ENCODE peak calls at places on chromosomes 2 and 18, in six cellular contexts. One of them, this sample, is unnamed.

GRCh38 chr2:11837875-11838734 is 91.7 kb downstream of the LPIN1 start:
- DNase-seq in HCT116: no peak
- DNase-seq in sigmoid colon: no peak
- DNase-seq in cardiac muscle cell: no peak
- DNase-seq in IMR-90: no peak
- DNase-seq in body of pancreas: no peak
- DNase-seq in this sample: no peak

GRCh38 chr2:117775820-117776219 is 38.7 kb upstream of the DDX18 start:
- DNase-seq in sigmoid colon: no peak
- DNase-seq in IMR-90: no peak
- DNase-seq in body of pancreas: no peak
- DNase-seq in HCT116: no peak
- DNase-seq in cardiac muscle cell: no peak
- DNase-seq in this sample: no peak

GRCh38 chr18:37845498-37845897 is 279.9 kb upstream of the CELF4 start:
- DNase-seq in IMR-90: no peak
- DNase-seq in HCT116: no peak
- DNase-seq in cardiac muscle cell: no peak
- DNase-seq in body of pancreas: no peak
- DNase-seq in sigmoid colon: no peak
- DNase-seq in this sample: no peak

GRCh38 chr18:13447621-13448020 is 229.1 kb downstream of the LDLRAD4 start:
- DNase-seq in HCT116: no peak
- DNase-seq in sigmoid colon: no peak
- DNase-seq in IMR-90: peak; percentile 48
- DNase-seq in body of pancreas: peak; percentile 25
- DNase-seq in cardiac muscle cell: no peak
- DNase-seq in this sample: no peak

GRCh38 chr2:32135409-32135808 is 30.3 kb upstream of the SLC30A6 start:
- DNase-seq in IMR-90: peak; percentile 80
- DNase-seq in body of pancreas: peak; percentile 21
- DNase-seq in cardiac muscle cell: peak; percentile 0
- DNase-seq in HCT116: peak; percentile 79
- DNase-seq in sigmoid colon: no peak
- DNase-seq in this sample: no peak

GRCh38 chr2:107553534-107553933 is 273.2 kb upstream of the RGPD4 start:
- DNase-seq in body of pancreas: no peak
- DNase-seq in IMR-90: no peak
- DNase-seq in HCT116: no peak
- DNase-seq in cardiac muscle cell: no peak
- DNase-seq in sigmoid colon: no peak
- DNase-seq in this sample: no peak

GRCh38 chr2:50952596-50952995 is 79.3 kb downstream of the NRXN1 start:
- DNase-seq in body of pancreas: no peak
- DNase-seq in sigmoid colon: no peak
- DNase-seq in IMR-90: peak; percentile 67
- DNase-seq in HCT116: peak; percentile 16
- DNase-seq in cardiac muscle cell: no peak
- DNase-seq in this sample: no peak

GRCh38 chr2:557635-558301 is 119.4 kb downstream of the TMEM18 start:
- DNase-seq in HCT116: no peak
- DNase-seq in IMR-90: no peak
- DNase-seq in sigmoid colon: no peak
- DNase-seq in body of pancreas: peak; percentile 13
- DNase-seq in cardiac muscle cell: no peak
- DNase-seq in this sample: no peak

GRCh38 chr2:206354129-206354528 is 79.7 kb downstream of the ZDBF2 start:
- DNase-seq in body of pancreas: no peak
- DNase-seq in IMR-90: no peak
- DNase-seq in HCT116: no peak
- DNase-seq in sigmoid colon: no peak
- DNase-seq in cardiac muscle cell: no peak
- DNase-seq in this sample: no peak

GRCh38 chr18:48048251-48048650 is 117.8 kb upstream of the SMAD2 start:
- DNase-seq in body of pancreas: no peak
- DNase-seq in HCT116: no peak
- DNase-seq in IMR-90: no peak
- DNase-seq in sigmoid colon: no peak
- DNase-seq in cardiac muscle cell: no peak
- DNase-seq in this sample: no peak

GRCh38 chr18:10127721-10128120 is 213.9 kb downstream of the VAPA start:
- DNase-seq in IMR-90: no peak
- DNase-seq in sigmoid colon: no peak
- DNase-seq in body of pancreas: no peak
- DNase-seq in cardiac muscle cell: no peak
- DNase-seq in HCT116: no peak
- DNase-seq in this sample: no peak

GRCh38 chr2:62407401-62407800 is 98.6 kb downstream of the TMEM17 start:
- DNase-seq in body of pancreas: no peak
- DNase-seq in sigmoid colon: no peak
- DNase-seq in HCT116: no peak
- DNase-seq in IMR-90: no peak
- DNase-seq in cardiac muscle cell: no peak
- DNase-seq in this sample: no peak

GRCh38 chr2:211351998-211352397 is 795.6 kb downstream of the CPS1 start:
- DNase-seq in HCT116: no peak
- DNase-seq in sigmoid colon: no peak
- DNase-seq in cardiac muscle cell: no peak
- DNase-seq in IMR-90: no peak
- DNase-seq in body of pancreas: peak; percentile 6
- DNase-seq in this sample: no peak

GRCh38 chr2:10519067-10519740 is 71.1 kb upstream of the ODC1 start:
- DNase-seq in cardiac muscle cell: no peak
- DNase-seq in HCT116: no peak
- DNase-seq in body of pancreas: no peak
- DNase-seq in IMR-90: no peak
- DNase-seq in sigmoid colon: peak; percentile 46
- DNase-seq in this sample: no peak

GRCh38 chr2:241412144-241412543 is 56.1 kb downstream of the FARP2 start:
- DNase-seq in HCT116: peak; percentile 16
- DNase-seq in sigmoid colon: no peak
- DNase-seq in IMR-90: peak; percentile 97
- DNase-seq in body of pancreas: no peak
- DNase-seq in cardiac muscle cell: no peak
- DNase-seq in this sample: peak; percentile 12

GRCh38 chr2:9844581-9844980 is 1.3 kb downstream of the TAF1B start:
- DNase-seq in HCT116: no peak
- DNase-seq in cardiac muscle cell: no peak
- DNase-seq in body of pancreas: no peak
- DNase-seq in IMR-90: peak; percentile 38
- DNase-seq in sigmoid colon: no peak
- DNase-seq in this sample: no peak

GRCh38 chr2:204869142-204869823 is 324.0 kb downstream of the PARD3B start:
- DNase-seq in body of pancreas: no peak
- DNase-seq in cardiac muscle cell: no peak
- DNase-seq in IMR-90: peak; percentile 31
- DNase-seq in HCT116: no peak
- DNase-seq in sigmoid colon: no peak
- DNase-seq in this sample: no peak

GRCh38 chr2:236657215-236657614 is 87.6 kb downstream of the ACKR3 start:
- DNase-seq in body of pancreas: no peak
- DNase-seq in HCT116: no peak
- DNase-seq in IMR-90: no peak
- DNase-seq in cardiac muscle cell: no peak
- DNase-seq in sigmoid colon: no peak
- DNase-seq in this sample: no peak

GRCh38 chr2:56128235-56128634 is 55.6 kb upstream of the CCDC85A start:
- DNase-seq in IMR-90: no peak
- DNase-seq in body of pancreas: no peak
- DNase-seq in cardiac muscle cell: no peak
- DNase-seq in sigmoid colon: no peak
- DNase-seq in HCT116: no peak
- DNase-seq in this sample: no peak

GRCh38 chr2:47639469-47639868 is 143.5 kb upstream of the MSH6 start:
- DNase-seq in cardiac muscle cell: no peak
- DNase-seq in sigmoid colon: no peak
- DNase-seq in HCT116: no peak
- DNase-seq in IMR-90: no peak
- DNase-seq in body of pancreas: no peak
- DNase-seq in this sample: no peak

GRCh38 chr2:8679827-8680731 is 1.8 kb upstream of the ID2 start:
- DNase-seq in body of pancreas: peak; percentile 90
- DNase-seq in IMR-90: peak; percentile 43
- DNase-seq in cardiac muscle cell: peak; percentile 56
- DNase-seq in HCT116: peak; percentile 88
- DNase-seq in sigmoid colon: peak; percentile 77
- DNase-seq in this sample: peak; percentile 51

GRCh38 chr2:20173496-20174402 is 51.2 kb downstream of the SDC1 start:
- DNase-seq in sigmoid colon: no peak
- DNase-seq in cardiac muscle cell: no peak
- DNase-seq in IMR-90: no peak
- DNase-seq in body of pancreas: no peak
- DNase-seq in HCT116: no peak
- DNase-seq in this sample: no peak

GRCh38 chr2:53040536-53041229 is 726.9 kb upstream of the CHAC2 start:
- DNase-seq in body of pancreas: no peak
- DNase-seq in HCT116: no peak
- DNase-seq in IMR-90: peak; percentile 31
- DNase-seq in sigmoid colon: no peak
- DNase-seq in cardiac muscle cell: no peak
- DNase-seq in this sample: no peak

GRCh38 chr2:233473878-233474277 is 92.7 kb downstream of the USP40 start:
- DNase-seq in body of pancreas: no peak
- DNase-seq in cardiac muscle cell: no peak
- DNase-seq in sigmoid colon: no peak
- DNase-seq in IMR-90: no peak
- DNase-seq in HCT116: no peak
- DNase-seq in this sample: no peak

GRCh38 chr2:134431837-134432437 is 178.1 kb downstream of the MGAT5 start:
- DNase-seq in HCT116: no peak
- DNase-seq in cardiac muscle cell: no peak
- DNase-seq in IMR-90: peak; percentile 65
- DNase-seq in body of pancreas: no peak
- DNase-seq in sigmoid colon: no peak
- DNase-seq in this sample: no peak

GRCh38 chr2:85032621-85033020 is 61.7 kb downstream of the KCMF1 start:
- DNase-seq in IMR-90: peak; percentile 27
- DNase-seq in cardiac muscle cell: no peak
- DNase-seq in sigmoid colon: no peak
- DNase-seq in HCT116: no peak
- DNase-seq in body of pancreas: no peak
- DNase-seq in this sample: no peak

GRCh38 chr2:148974126-148974525 is 64.4 kb upstream of the LYPD6B start:
- DNase-seq in sigmoid colon: no peak
- DNase-seq in HCT116: no peak
- DNase-seq in body of pancreas: no peak
- DNase-seq in cardiac muscle cell: no peak
- DNase-seq in IMR-90: no peak
- DNase-seq in this sample: no peak

GRCh38 chr2:31386172-31386571 is 28.4 kb downstream of the XDH start:
- DNase-seq in sigmoid colon: no peak
- DNase-seq in body of pancreas: no peak
- DNase-seq in cardiac muscle cell: no peak
- DNase-seq in IMR-90: no peak
- DNase-seq in HCT116: no peak
- DNase-seq in this sample: no peak

GRCh38 chr2:69099541-69099940 is 86.6 kb downstream of the ANTXR1 start:
- DNase-seq in IMR-90: peak; percentile 79
- DNase-seq in cardiac muscle cell: no peak
- DNase-seq in body of pancreas: no peak
- DNase-seq in HCT116: no peak
- DNase-seq in sigmoid colon: no peak
- DNase-seq in this sample: no peak

GRCh38 chr2:198304859-198305258 is 500.5 kb downstream of the PLCL1 start:
- DNase-seq in sigmoid colon: no peak
- DNase-seq in HCT116: no peak
- DNase-seq in cardiac muscle cell: no peak
- DNase-seq in body of pancreas: no peak
- DNase-seq in IMR-90: no peak
- DNase-seq in this sample: no peak
- TF ChIP-seq CTCF in sigmoid colon: no peak
- TF ChIP-seq CTCF in HCT116: no peak
- TF ChIP-seq CTCF in cardiac muscle cell: no peak
- TF ChIP-seq CTCF in body of pancreas: no peak
- TF ChIP-seq CTCF in IMR-90: no peak
- TF ChIP-seq CTCF in this sample: no peak

GRCh38 chr2:74081030-74081429 is 66.7 kb downstream of the BOLA3 start:
- DNase-seq in IMR-90: peak; percentile 37
- DNase-seq in body of pancreas: no peak
- DNase-seq in HCT116: no peak
- DNase-seq in cardiac muscle cell: no peak
- DNase-seq in sigmoid colon: no peak
- DNase-seq in this sample: no peak

GRCh38 chr2:74077636-74078035 is 70.1 kb downstream of the BOLA3 start:
- DNase-seq in body of pancreas: no peak
- DNase-seq in IMR-90: no peak
- DNase-seq in cardiac muscle cell: peak; percentile 46
- DNase-seq in sigmoid colon: no peak
- DNase-seq in HCT116: no peak
- DNase-seq in this sample: no peak

GRCh38 chr2:74079522-74080341 is 68.0 kb downstream of the BOLA3 start:
- DNase-seq in cardiac muscle cell: no peak
- DNase-seq in HCT116: no peak
- DNase-seq in sigmoid colon: no peak
- DNase-seq in IMR-90: peak; percentile 49
- DNase-seq in body of pancreas: no peak
- DNase-seq in this sample: no peak

GRCh38 chr2:74080346-74080745 is 67.4 kb downstream of the BOLA3 start:
- DNase-seq in cardiac muscle cell: no peak
- DNase-seq in IMR-90: no peak
- DNase-seq in body of pancreas: no peak
- DNase-seq in sigmoid colon: no peak
- DNase-seq in HCT116: no peak
- DNase-seq in this sample: no peak

GRCh38 chr2:74078467-74078866 is 69.2 kb downstream of the BOLA3 start:
- DNase-seq in sigmoid colon: no peak
- DNase-seq in IMR-90: no peak
- DNase-seq in HCT116: no peak
- DNase-seq in body of pancreas: no peak
- DNase-seq in cardiac muscle cell: no peak
- DNase-seq in this sample: no peak
- H3K9me3 ChIP-seq in sigmoid colon: no peaks in the 10 kb centered on the region
- H3K9me3 ChIP-seq in IMR-90: no peaks in the 10 kb centered on the region
- H3K9me3 ChIP-seq in HCT116: no peaks in the 10 kb centered on the region
- H3K9me3 ChIP-seq in body of pancreas: no peaks in the 10 kb centered on the region
- H3K9me3 ChIP-seq in cardiac muscle cell: no peaks in the 10 kb centered on the region
- H3K9me3 ChIP-seq in this sample: no peaks in the 10 kb centered on the region

DNA sequence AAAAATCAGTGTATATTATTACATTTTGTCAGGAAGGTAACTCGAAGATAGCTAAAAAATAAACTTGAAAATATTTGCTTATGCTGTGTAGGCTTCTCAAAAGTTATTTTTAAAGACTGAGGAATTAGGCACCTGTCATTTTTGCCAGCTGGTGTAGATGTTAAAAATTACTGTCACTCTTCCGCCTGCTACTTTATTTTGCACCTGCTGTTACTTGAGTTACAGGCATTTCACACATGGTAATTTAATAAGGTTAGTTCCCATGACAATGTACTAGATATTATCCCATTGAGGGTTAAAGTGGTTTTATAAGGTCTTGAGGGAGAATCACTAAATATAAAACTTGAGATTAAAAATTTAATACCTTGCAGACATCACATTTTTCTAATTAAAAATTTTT is 26.6 kb downstream of the MYL1 start:
- DNase-seq in IMR-90: no peak
- DNase-seq in body of pancreas: no peak
- DNase-seq in HCT116: no peak
- DNase-seq in sigmoid colon: no peak
- DNase-seq in cardiac muscle cell: no peak
- DNase-seq in this sample: no peak
- H3K4me1 ChIP-seq in IMR-90: no peaks in the 10 kb centered on the region
- H3K4me1 ChIP-seq in body of pancreas: no peaks in the 10 kb centered on the region
- H3K4me1 ChIP-seq in HCT116: no peaks in the 10 kb centered on the region
- H3K4me1 ChIP-seq in sigmoid colon: no peaks in the 10 kb centered on the region
- H3K4me1 ChIP-seq in cardiac muscle cell: no peaks in the 10 kb centered on the region
- H3K4me1 ChIP-seq in this sample: no peaks in the 10 kb centered on the region

GRCh38 chr2:43520919-43521318 is 74.9 kb downstream of the THADA start:
- DNase-seq in IMR-90: no peak
- DNase-seq in sigmoid colon: no peak
- DNase-seq in body of pancreas: no peak
- DNase-seq in cardiac muscle cell: no peak
- DNase-seq in HCT116: no peak
- DNase-seq in this sample: no peak
- TF ChIP-seq CTCF in IMR-90: no peak
- TF ChIP-seq CTCF in sigmoid colon: no peak
- TF ChIP-seq CTCF in body of pancreas: no peak
- TF ChIP-seq CTCF in cardiac muscle cell: no peak
- TF ChIP-seq CTCF in HCT116: no peak
- TF ChIP-seq CTCF in this sample: no peak